ENCODE peak calls at places on chromosome X, in five cellular contexts. One of them, this sample, is unnamed.

GRCh38 chrX:150849486-150849885 is 49.0 kb downstream of the CD99L2 start:
- DNase-seq in tibial nerve: no peak
- DNase-seq in OCI-LY7: no peak
- DNase-seq in thoracic aorta: no peak
- DNase-seq in PC-3: peak; percentile 13
- DNase-seq in this sample: no peak

GRCh38 chrX:102858826-102859627 is 78.0 kb upstream of the RAB40AL start:
- DNase-seq in tibial nerve: no peak
- DNase-seq in OCI-LY7: no peak
- DNase-seq in thoracic aorta: no peak
- DNase-seq in PC-3: peak; percentile 8
- DNase-seq in this sample: no peak

GRCh38 chrX:46634577-46634976 is 61.0 kb downstream of the CHST7 start:
- DNase-seq in tibial nerve: no peak
- DNase-seq in OCI-LY7: no peak
- DNase-seq in thoracic aorta: no peak
- DNase-seq in PC-3: no peak
- DNase-seq in this sample: no peak

GRCh38 chrX:20116575-20117240 is at the start of gene MAP7D2:
- DNase-seq in tibial nerve: no peak
- DNase-seq in OCI-LY7: no peak
- DNase-seq in thoracic aorta: no peak
- DNase-seq in PC-3: no peak
- DNase-seq in this sample: no peak

GRCh38 chrX:123450217-123450616 is 266.1 kb downstream of the GRIA3 start:
- DNase-seq in tibial nerve: no peak
- DNase-seq in OCI-LY7: peak; percentile 4
- DNase-seq in thoracic aorta: no peak
- DNase-seq in PC-3: peak; percentile 50
- DNase-seq in this sample: no peak

GRCh38 chrX:96314974-96315373 is 369.7 kb upstream of the DIAPH2 start:
- DNase-seq in tibial nerve: no peak
- DNase-seq in OCI-LY7: no peak
- DNase-seq in thoracic aorta: no peak
- DNase-seq in PC-3: peak; percentile 66
- DNase-seq in this sample: no peak

GRCh38 chrX:119605398-119605738 is 856 bp downstream of the NKRF start:
- DNase-seq in tibial nerve: peak; percentile 16
- DNase-seq in OCI-LY7: no peak
- DNase-seq in thoracic aorta: no peak
- DNase-seq in PC-3: no peak
- DNase-seq in this sample: no peak

GRCh38 chrX:147550217-147550616 is 361.5 kb upstream of the FMR1 start:
- DNase-seq in tibial nerve: no peak
- DNase-seq in OCI-LY7: peak; percentile 4
- DNase-seq in thoracic aorta: no peak
- DNase-seq in PC-3: peak; percentile 11
- DNase-seq in this sample: no peak

GRCh38 chrX:46913710-46914109 is 1.5 kb downstream of the JADE3 start:
- DNase-seq in tibial nerve: peak; percentile 11
- DNase-seq in OCI-LY7: no peak
- DNase-seq in thoracic aorta: no peak
- DNase-seq in PC-3: peak; percentile 45
- DNase-seq in this sample: no peak

GRCh38 chrX:46571423-46572294 is 1.9 kb upstream of the CHST7 start:
- DNase-seq in tibial nerve: no peak
- DNase-seq in OCI-LY7: no peak
- DNase-seq in thoracic aorta: no peak
- DNase-seq in PC-3: no peak
- DNase-seq in this sample: no peak

GRCh38 chrX:2325076-2325784 is 175.5 kb downstream of the DHRSX start:
- DNase-seq in tibial nerve: no peak
- DNase-seq in OCI-LY7: no peak
- DNase-seq in thoracic aorta: no peak
- DNase-seq in PC-3: no peak
- DNase-seq in this sample: no peak

GRCh38 chrX:46573896-46574336 is 351 bp downstream of the CHST7 start:
- DNase-seq in tibial nerve: peak; percentile 25
- DNase-seq in OCI-LY7: peak; percentile 86
- DNase-seq in thoracic aorta: no peak
- DNase-seq in PC-3: peak; percentile 75
- DNase-seq in this sample: no peak

GRCh38 chrX:143634373-143634685 is 1.6 kb downstream of the SLITRK4 start:
- DNase-seq in tibial nerve: no peak
- DNase-seq in OCI-LY7: no peak
- DNase-seq in thoracic aorta: no peak
- DNase-seq in PC-3: no peak
- DNase-seq in this sample: no peak

GRCh38 chrX:117969337-117969736 is 147.3 kb downstream of the KLHL13 start:
- DNase-seq in tibial nerve: no peak
- DNase-seq in OCI-LY7: no peak
- DNase-seq in thoracic aorta: no peak
- DNase-seq in PC-3: peak; percentile 20
- DNase-seq in this sample: no peak

GRCh38 chrX:130669233-130669632 is 233.8 kb downstream of the ENOX2 start:
- DNase-seq in tibial nerve: no peak
- DNase-seq in OCI-LY7: no peak
- DNase-seq in thoracic aorta: no peak
- DNase-seq in PC-3: peak; percentile 11
- DNase-seq in this sample: no peak

GRCh38 chrX:138026211-138026610 is 460.3 kb downstream of the ZIC3 start:
- DNase-seq in tibial nerve: no peak
- DNase-seq in OCI-LY7: peak; percentile 2
- DNase-seq in thoracic aorta: no peak
- DNase-seq in PC-3: peak; percentile 41
- DNase-seq in this sample: no peak

GRCh38 chrX:101452051-101452450 is 33.2 kb upstream of the ARMCX4 start:
- DNase-seq in tibial nerve: no peak
- DNase-seq in OCI-LY7: no peak
- DNase-seq in thoracic aorta: no peak
- DNase-seq in PC-3: no peak
- DNase-seq in this sample: no peak

GRCh38 chrX:23578079-23578478 is 89.2 kb upstream of the PRDX4 start:
- DNase-seq in tibial nerve: no peak
- DNase-seq in OCI-LY7: no peak
- DNase-seq in thoracic aorta: no peak
- DNase-seq in PC-3: peak; percentile 38
- DNase-seq in this sample: no peak

GRCh38 chrX:24426921-24427746 is 38.0 kb upstream of the PDK3 start:
- DNase-seq in tibial nerve: peak; percentile 7
- DNase-seq in OCI-LY7: no peak
- DNase-seq in thoracic aorta: no peak
- DNase-seq in PC-3: no peak
- DNase-seq in this sample: no peak

GRCh38 chrX:154711264-154711663 is 39.6 kb downstream of the GAB3 start:
- DNase-seq in tibial nerve: no peak
- DNase-seq in OCI-LY7: no peak
- DNase-seq in thoracic aorta: no peak
- DNase-seq in PC-3: no peak
- DNase-seq in this sample: no peak

GRCh38 chrX:139052461-139052860 is 340.9 kb upstream of the FGF13 start:
- DNase-seq in tibial nerve: no peak
- DNase-seq in OCI-LY7: no peak
- DNase-seq in thoracic aorta: no peak
- DNase-seq in PC-3: no peak
- DNase-seq in this sample: no peak

GRCh38 chrX:97374266-97374665 is 490.6 kb downstream of the RPA4 start:
- DNase-seq in tibial nerve: no peak
- DNase-seq in OCI-LY7: no peak
- DNase-seq in thoracic aorta: no peak
- DNase-seq in PC-3: no peak
- DNase-seq in this sample: no peak

GRCh38 chrX:153487590-153488071 is 7.1 kb upstream of the BGN start:
- DNase-seq in tibial nerve: no peak
- DNase-seq in OCI-LY7: no peak
- DNase-seq in thoracic aorta: peak; percentile 54
- DNase-seq in PC-3: no peak
- DNase-seq in this sample: no peak

GRCh38 chrX:124414281-124414680 is 67.9 kb downstream of the SH2D1A start:
- DNase-seq in tibial nerve: no peak
- DNase-seq in OCI-LY7: peak; percentile 38
- DNase-seq in thoracic aorta: no peak
- DNase-seq in PC-3: no peak
- DNase-seq in this sample: no peak

GRCh38 chrX:106921637-106922036 is 1.4 kb downstream of the CLDN2 start:
- DNase-seq in tibial nerve: no peak
- DNase-seq in OCI-LY7: no peak
- DNase-seq in thoracic aorta: no peak
- DNase-seq in PC-3: no peak
- DNase-seq in this sample: no peak

GRCh38 chrX:84224741-84225140 is 36.7 kb upstream of the RPS6KA6 start:
- DNase-seq in tibial nerve: no peak
- DNase-seq in OCI-LY7: no peak
- DNase-seq in thoracic aorta: no peak
- DNase-seq in PC-3: no peak
- DNase-seq in this sample: no peak

GRCh38 chrX:122187065-122187464 is 997.0 kb upstream of the GRIA3 start:
- DNase-seq in tibial nerve: no peak
- DNase-seq in OCI-LY7: no peak
- DNase-seq in thoracic aorta: no peak
- DNase-seq in PC-3: no peak
- DNase-seq in this sample: no peak

GRCh38 chrX:3697701-3698279 is 15.7 kb downstream of the PRKX start:
- DNase-seq in tibial nerve: peak; percentile 41
- DNase-seq in OCI-LY7: no peak
- DNase-seq in thoracic aorta: peak; percentile 15
- DNase-seq in PC-3: no peak
- DNase-seq in this sample: no peak

GRCh38 chrX:119410027-119410819 is 11.1 kb downstream of the SLC25A43 start:
- DNase-seq in tibial nerve: peak; percentile 23
- DNase-seq in OCI-LY7: no peak
- DNase-seq in thoracic aorta: no peak
- DNase-seq in PC-3: peak; percentile 90
- DNase-seq in this sample: no peak

GRCh38 chrX:48601741-48602394 is 4.6 kb downstream of the WDR13 start:
- DNase-seq in tibial nerve: no peak
- DNase-seq in OCI-LY7: no peak
- DNase-seq in thoracic aorta: no peak
- DNase-seq in PC-3: no peak
- DNase-seq in this sample: no peak

GRCh38 chrX:44012484-44013096 is 39.4 kb upstream of the NDP start:
- DNase-seq in tibial nerve: peak; percentile 5
- DNase-seq in OCI-LY7: no peak
- DNase-seq in thoracic aorta: peak; percentile 7
- DNase-seq in PC-3: peak; percentile 95
- DNase-seq in this sample: no peak

GRCh38 chrX:22060451-22060940 is 28.4 kb downstream of the PHEX start:
- DNase-seq in tibial nerve: no peak
- DNase-seq in OCI-LY7: peak; percentile 1
- DNase-seq in thoracic aorta: no peak
- DNase-seq in PC-3: peak; percentile 79
- DNase-seq in this sample: no peak

GRCh38 chrX:154727418-154728323 is 23.2 kb downstream of the GAB3 start:
- DNase-seq in tibial nerve: peak; percentile 52
- DNase-seq in OCI-LY7: no peak
- DNase-seq in thoracic aorta: no peak
- DNase-seq in PC-3: peak; percentile 39
- DNase-seq in this sample: peak; percentile 93

GRCh38 chrX:149871940-149872339 is 9.0 kb upstream of the MAGEA8 start:
- DNase-seq in tibial nerve: no peak
- DNase-seq in OCI-LY7: peak; percentile 33
- DNase-seq in thoracic aorta: no peak
- DNase-seq in PC-3: peak; percentile 70
- DNase-seq in this sample: no peak

GRCh38 chrX:20139966-20140365 is 1.7 kb downstream of the EIF1AX start:
- DNase-seq in tibial nerve: no peak
- DNase-seq in OCI-LY7: no peak
- DNase-seq in thoracic aorta: no peak
- DNase-seq in PC-3: peak; percentile 43
- DNase-seq in this sample: no peak

GRCh38 chrX:75210602-75211001 is 54.5 kb upstream of the ABCB7 start:
- DNase-seq in tibial nerve: no peak
- DNase-seq in OCI-LY7: no peak
- DNase-seq in thoracic aorta: no peak
- DNase-seq in PC-3: no peak
- DNase-seq in this sample: no peak

GRCh38 chrX:53171356-53171755 is 53.7 kb downstream of the KDM5C start:
- DNase-seq in tibial nerve: no peak
- DNase-seq in OCI-LY7: no peak
- DNase-seq in thoracic aorta: no peak
- DNase-seq in PC-3: no peak
- DNase-seq in this sample: no peak

GRCh38 chrX:81556880-81557279 is 355.0 kb downstream of the SH3BGRL start:
- DNase-seq in tibial nerve: no peak
- DNase-seq in OCI-LY7: no peak
- DNase-seq in thoracic aorta: no peak
- DNase-seq in PC-3: no peak
- DNase-seq in this sample: no peak
- H3K27ac ChIP-seq in tibial nerve: no peak overlapping the region
- H3K27ac ChIP-seq in OCI-LY7: no peak overlapping the region
- H3K27ac ChIP-seq in thoracic aorta: no peak overlapping the region
- H3K27ac ChIP-seq in PC-3: no peak overlapping the region
- H3K27ac ChIP-seq in this sample: no peak overlapping the region

DNA sequence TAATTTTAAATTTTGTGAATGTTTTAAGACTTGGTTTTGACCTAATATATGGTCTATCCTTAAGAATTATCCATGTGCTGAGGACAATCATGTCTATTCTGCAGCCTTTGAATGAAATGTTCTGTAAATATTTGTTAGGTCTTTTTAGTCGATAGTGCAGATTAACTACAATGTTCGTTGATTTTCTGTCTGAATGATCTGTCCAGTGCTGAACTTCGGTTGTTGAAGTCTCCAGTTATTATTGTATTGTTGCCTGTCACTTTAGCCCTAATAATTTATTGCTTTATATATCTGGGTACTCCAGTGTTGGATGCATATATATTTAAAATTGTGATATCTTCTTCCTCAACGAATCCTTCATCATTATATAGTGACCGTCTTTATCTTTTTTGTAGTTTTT is 218.3 kb upstream of the ZC4H2 start:
- DNase-seq in tibial nerve: no peak
- DNase-seq in OCI-LY7: no peak
- DNase-seq in thoracic aorta: no peak
- DNase-seq in PC-3: no peak
- DNase-seq in this sample: no peak
- H3K27ac ChIP-seq in tibial nerve: no peak overlapping the region
- H3K27ac ChIP-seq in OCI-LY7: no peak overlapping the region
- H3K27ac ChIP-seq in thoracic aorta: no peak overlapping the region
- H3K27ac ChIP-seq in PC-3: no peak overlapping the region
- H3K27ac ChIP-seq in this sample: no peak overlapping the region

GRCh38 chrX:9316096-9316495 is 148.8 kb upstream of the TBL1X start:
- DNase-seq in tibial nerve: no peak
- DNase-seq in OCI-LY7: no peak
- DNase-seq in thoracic aorta: no peak
- DNase-seq in PC-3: no peak
- DNase-seq in this sample: no peak
- H3K27ac ChIP-seq in tibial nerve: no peak overlapping the region
- H3K27ac ChIP-seq in OCI-LY7: no peak overlapping the region
- H3K27ac ChIP-seq in thoracic aorta: no peak overlapping the region
- H3K27ac ChIP-seq in PC-3: no peak overlapping the region
- H3K27ac ChIP-seq in this sample: peak overlapping the region; percentile 55

DNA sequence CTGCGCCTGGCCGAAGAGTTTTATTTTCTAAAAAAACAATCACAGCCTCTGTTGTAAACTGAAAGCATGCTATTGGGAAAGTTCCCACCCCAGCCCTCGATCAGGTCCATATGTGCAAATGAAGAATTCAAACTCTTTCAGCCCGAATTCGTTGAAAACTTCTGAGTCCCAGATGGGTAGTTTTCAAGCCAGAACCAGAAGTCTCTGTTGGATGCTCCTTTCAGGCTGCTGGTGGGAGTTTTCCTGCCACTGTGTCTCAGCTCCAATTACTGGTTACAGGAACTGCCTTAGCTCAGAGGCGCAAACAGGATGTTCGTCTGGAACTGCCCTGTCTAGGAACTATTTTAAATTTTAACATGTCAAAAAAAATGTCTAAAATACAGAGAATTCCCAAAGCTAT is 9.3 kb upstream of the ALG13 start:
- DNase-seq in tibial nerve: no peak
- DNase-seq in OCI-LY7: no peak
- DNase-seq in thoracic aorta: no peak
- DNase-seq in PC-3: no peak
- DNase-seq in this sample: no peak
- H3K27ac ChIP-seq in tibial nerve: no peak overlapping the region
- H3K27ac ChIP-seq in OCI-LY7: no peak overlapping the region
- H3K27ac ChIP-seq in thoracic aorta: no peak overlapping the region
- H3K27ac ChIP-seq in PC-3: no peak overlapping the region
- H3K27ac ChIP-seq in this sample: no peak overlapping the region